ENCODE peak calls at places on chromosomes 7 and 10, in seven cellular contexts. J is activated CD4-positive, alpha-beta T cell treated with anti-CD3 and anti-CD28 coated beads for 1 hour; P is T-cell; W is neural crest cell; M is NCI-H2029; B is activated T-cell treated with anti-CD3 and anti-CD28 coated beads for 48 hours; R is progenitor cell of endocrine pancreas. L is an unnamed sample.

GRCh38 chr10:3542185-3542611 is 242.8 kb downstream of the KLF6 start:
- DNase-seq in M (no peak), R (no peak), J (no peak), B (no peak), W (no peak), P (no peak), L (no peak)

GRCh38 chr10:101120520-101120883 is 10.6 kb upstream of the TLX1 start:
- DNase-seq in W (no peak), M (no peak), J (no peak), P (no peak), R (no peak), B (no peak), L (no peak)

GRCh38 chr7:28684729-28685211 is 272.5 kb downstream of the CREB5 start:
- DNase-seq in J (no peak), R (no peak), P (no peak), W (no peak), M (no peak), B (no peak), L (no peak)

GRCh38 chr7:26898917-26899316 is 34.5 kb upstream of the SKAP2 start:
- DNase-seq in M (no peak), R (no peak), W (no peak), B (no peak), P (no peak), J (no peak), L (no peak)

GRCh38 chr7:93620057-93620456 is 45.5 kb upstream of the CALCR start:
- DNase-seq in R (no peak), W (no peak), P (no peak), J (no peak), M (no peak), B (no peak), L (no peak)

GRCh38 chr10:132281915-132282666 is 25.7 kb downstream of the STK32C start:
- DNase-seq in B (no peak), M (peak), R (no peak), J (no peak), W (no peak), P (no peak), L (no peak)

GRCh38 chr7:143407296-143408246 is 1.1 kb downstream of the EPHA1 start:
- DNase-seq in M (no peak), J (no peak), W (no peak), R (no peak), P (peak), B (no peak), L (no peak)

GRCh38 chr7:93547716-93548115 is 26.8 kb downstream of the CALCR start:
- DNase-seq in P (no peak), R (no peak), J (no peak), B (no peak), M (no peak), W (no peak), L (no peak)

GRCh38 chr10:68992721-68993440 is 4.3 kb downstream of the KIFBP start:
- DNase-seq in R (no peak), M (no peak), W (no peak), B (no peak), J (no peak), P (no peak), L (no peak)

GRCh38 chr7:44147026-44147881 is 6.1 kb upstream of the MYL7 start:
- DNase-seq in R (no peak), M (no peak), B (no peak), P (no peak), J (peak), W (no peak), L (peak)

GRCh38 chr7:90262438-90262837 is 17.5 kb downstream of the CFAP69 start:
- DNase-seq in R (no peak), B (no peak), W (no peak), P (no peak), J (no peak), M (peak), L (peak)

GRCh38 chr7:28941633-28942032 is 16.5 kb downstream of the TRIL start:
- DNase-seq in M (no peak), J (no peak), P (no peak), W (no peak), R (no peak), B (no peak), L (no peak)

GRCh38 chr7:3234851-3235250 is 66.2 kb upstream of the SDK1 start:
- DNase-seq in R (no peak), J (no peak), W (no peak), M (no peak), P (no peak), B (no peak), L (no peak)

GRCh38 chr7:45347804-45348203 is 190.2 kb downstream of the RAMP3 start:
- DNase-seq in R (no peak), W (peak), M (peak), P (no peak), B (no peak), J (no peak), L (no peak)

GRCh38 chr7:2996141-2996540 is 47.5 kb downstream of the CARD11 start:
- DNase-seq in W (no peak), P (no peak), M (no peak), R (no peak), B (no peak), J (no peak), L (no peak)

GRCh38 chr7:81112731-81113130 is 193.9 kb upstream of the SEMA3C start:
- DNase-seq in B (no peak), W (no peak), P (no peak), R (no peak), J (no peak), M (no peak), L (no peak)

GRCh38 chr7:24336461-24336860 is 52.5 kb downstream of the NPY start:
- DNase-seq in R (no peak), J (no peak), B (peak), W (no peak), P (no peak), M (no peak), L (no peak)